ENCODE peak calls at places on chromosomes 4 and X, in five cellular contexts. M, N, V, S and B are unnamed samples.

GRCh38 chrX:110665636-110666035 is 130.0 kb downstream of the CHRDL1 start:
- DNase-seq in M (peak), N (no peak), V (peak), S (no peak), B (peak)

GRCh38 chr4:128347175-128347868 is 59.7 kb upstream of the PGRMC2 start:
- DNase-seq in N (no peak), S (no peak), M (no peak), V (no peak), B (no peak)

GRCh38 chrX:118562574-118563164 is 67.1 kb downstream of the DOCK11 start:
- DNase-seq in M (no peak), S (no peak), V (no peak), N (no peak), B (no peak)

GRCh38 chr4:142402156-142402555 is 443.9 kb downstream of the INPP4B start:
- DNase-seq in S (no peak), N (no peak), M (no peak), V (no peak), B (no peak)

GRCh38 chr4:104575293-104575692 is 80.6 kb upstream of the CXXC4 start:
- DNase-seq in V (no peak), M (no peak), N (no peak), S (no peak), B (no peak)

GRCh38 chr4:183721207-183722081 is 62.4 kb downstream of the TRAPPC11 start:
- DNase-seq in V (no peak), S (peak), M (peak), N (peak), B (no peak)

GRCh38 chr4:177907736-177908424 is 465.6 kb upstream of the AGA start:
- DNase-seq in S (no peak), V (no peak), N (no peak), M (no peak), B (no peak)

GRCh38 chrX:75156537-75156945 is 458 bp upstream of the ABCB7 start:
- DNase-seq in M (no peak), S (peak), V (no peak), N (no peak), B (no peak)

GRCh38 chr4:41133619-41134018 is 80.7 kb downstream of the APBB2 start:
- DNase-seq in S (no peak), N (no peak), V (no peak), M (no peak), B (no peak)

GRCh38 chr4:150078041-150078995 is at the start of gene DCLK2:
- DNase-seq in V (peak), M (peak), S (peak), N (peak), B (peak)

GRCh38 chr4:175443547-175443946 is 368.5 kb downstream of the GPM6A start:
- DNase-seq in N (no peak), V (no peak), S (no peak), M (no peak), B (no peak)

GRCh38 chr4:53682196-53682595 is 90.9 kb upstream of the LNX1 start:
- DNase-seq in N (no peak), S (no peak), M (no peak), V (no peak), B (no peak)

GRCh38 chr4:39043697-39044363 is 11.6 kb upstream of the TMEM156 start:
- DNase-seq in M (no peak), V (no peak), S (no peak), N (no peak), B (no peak)

GRCh38 chr4:56786955-56787354 is 34.5 kb downstream of the SPINK2 start:
- DNase-seq in M (no peak), S (peak), N (no peak), V (peak), B (no peak)

GRCh38 chr4:61359301-61359700 is 159.2 kb downstream of the ADGRL3 start:
- DNase-seq in M (peak), S (no peak), V (no peak), N (no peak), B (no peak)

GRCh38 chr4:184384810-184385557 is 89.4 kb downstream of the IRF2 start:
- DNase-seq in S (no peak), N (no peak), M (peak), V (no peak), B (no peak)

GRCh38 chr4:86453044-86453501 is 93.2 kb upstream of the MAPK10 start:
- DNase-seq in S (peak), N (no peak), M (no peak), V (no peak), B (no peak)

GRCh38 chrX:42524374-42524773 is 253.6 kb downstream of the PPP1R2C start:
- DNase-seq in N (no peak), S (no peak), V (no peak), M (no peak), B (no peak)

GRCh38 chrX:96770315-96770714 is 85.7 kb downstream of the DIAPH2 start:
- DNase-seq in V (no peak), S (no peak), N (no peak), M (no peak), B (no peak)
- TF ChIP-seq CTCF in V (peak), S (peak), N (peak), M (peak), B (peak)

DNA sequence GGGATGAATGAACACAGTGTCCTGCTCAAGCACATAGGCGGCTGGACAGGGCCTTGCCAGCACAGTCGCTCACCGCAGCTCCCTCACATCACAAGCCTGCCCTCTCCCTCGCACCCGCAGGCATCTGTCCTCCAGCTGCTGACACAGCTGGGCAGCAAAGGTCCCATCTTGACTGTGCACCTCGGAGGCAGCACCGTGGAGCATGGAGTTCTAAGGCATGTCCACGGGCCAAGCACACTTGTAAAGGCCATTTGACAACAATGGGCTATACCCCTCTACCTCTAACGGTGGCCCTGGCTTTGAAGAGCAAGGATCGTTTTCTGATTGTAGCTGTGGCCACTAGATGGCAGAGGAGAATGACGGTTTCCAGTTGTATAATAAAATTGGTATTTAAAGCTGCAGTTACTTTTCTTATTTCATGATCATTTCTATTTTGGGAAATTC is 53.8 kb downstream of the APLN start:
- DNase-seq in N (no peak), M (no peak), V (no peak), S (no peak), B (no peak)
- TF ChIP-seq CTCF in N (peak), M (peak), V (peak), S (peak), B (peak)

GRCh38 chr4:65943076-65943475 is 272.8 kb upstream of the EPHA5 start:
- DNase-seq in S (no peak), M (peak), V (no peak), N (no peak), B (no peak)
- TF ChIP-seq CTCF in S (no peak), M (peak), V (no peak), N (no peak), B (no peak)

DNA sequence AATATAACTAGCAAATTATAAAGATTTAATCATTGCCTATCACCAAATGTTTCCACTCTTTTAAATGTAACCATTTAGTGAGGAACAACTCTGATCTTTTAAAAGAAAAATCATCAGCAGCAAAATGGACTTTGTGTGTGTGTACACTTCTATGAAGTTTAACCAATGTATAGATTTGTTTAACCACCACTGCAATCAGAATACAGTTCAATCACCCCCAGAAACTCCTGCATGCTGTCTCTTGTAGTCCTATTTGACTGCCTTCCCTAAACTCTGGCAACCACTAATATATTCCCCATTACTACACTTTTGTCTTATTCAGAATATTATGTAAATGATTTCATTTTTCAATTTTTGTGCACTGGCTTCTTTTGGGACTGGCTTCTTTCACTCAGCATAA is 1.7 kb upstream of the TCEAL8 start:
- DNase-seq in M (no peak), N (no peak), V (no peak), S (no peak), B (no peak)
- TF ChIP-seq CTCF in M (no peak), N (no peak), V (no peak), S (no peak), B (no peak)

DNA sequence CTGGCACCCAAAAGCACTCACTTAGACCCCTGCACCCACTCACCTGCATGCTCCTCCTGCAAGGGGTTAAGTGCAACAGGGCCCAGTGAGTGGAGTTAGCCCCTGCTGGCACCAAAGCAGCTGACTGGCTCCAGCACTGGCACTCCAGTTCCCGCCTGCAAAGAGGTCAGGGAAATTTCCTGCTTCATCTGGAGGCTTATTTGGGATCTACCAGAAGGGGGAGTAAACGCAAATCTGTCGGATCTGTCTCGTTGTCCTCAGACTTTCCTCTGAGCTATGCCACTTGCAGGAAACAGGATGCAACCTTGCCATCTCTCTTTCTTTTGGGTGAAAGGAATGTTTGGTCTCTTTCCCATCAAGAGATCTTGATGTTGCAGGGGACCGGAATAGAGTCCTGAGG is 435.6 kb downstream of the PCDH10 start:
- DNase-seq in M (peak), S (no peak), V (no peak), N (no peak), B (no peak)
- TF ChIP-seq CTCF in M (peak), S (no peak), V (no peak), N (no peak), B (no peak)

GRCh38 chr4:145168578-145169187 is 11.7 kb downstream of the OTUD4 start:
- DNase-seq in V (no peak), N (no peak), M (no peak), S (no peak), B (no peak)
- TF ChIP-seq CTCF in V (no peak), N (no peak), M (no peak), S (no peak), B (no peak)

GRCh38 chrX:148599404-148599803 is 99.0 kb downstream of the AFF2 start:
- DNase-seq in V (no peak), N (no peak), S (no peak), M (no peak), B (no peak)

GRCh38 chrX:148600581-148600980 is 100.2 kb downstream of the AFF2 start:
- DNase-seq in M (no peak), V (no peak), N (no peak), S (no peak), B (no peak)

GRCh38 chrX:148600131-148600530 is 99.7 kb downstream of the AFF2 start:
- DNase-seq in S (no peak), N (no peak), M (no peak), V (no peak), B (no peak)

GRCh38 chrX:148601034-148601433 is 100.6 kb downstream of the AFF2 start:
- DNase-seq in S (no peak), V (no peak), N (no peak), M (no peak), B (no peak)
- TF ChIP-seq CTCF in S (no peak), V (no peak), N (no peak), M (no peak), B (no peak)

GRCh38 chrX:101764538-101764937 is 104.9 kb upstream of the ARMCX2 start:
- DNase-seq in N (no peak), M (no peak), V (no peak), S (no peak), B (no peak)
- TF ChIP-seq CTCF in N (no peak), M (no peak), V (no peak), S (no peak), B (no peak)